ENCODE peak calls at places on chromosomes 4 and X, in five cellular contexts. One of them, this sample, is unnamed. For H3K4me1, the result is how much of the 10 kb centered on the place peaks cover.

GRCh38 chr4:121717680-121718237 is 21.0 kb upstream of the ANXA5 start:
- DNase-seq in small intestine: no peak
- DNase-seq in neural progenitor cell: no peak
- DNase-seq in adipocyte: peak
- DNase-seq in H9: no peak
- DNase-seq in this sample: no peak

GRCh38 chr4:3745886-3746656 is 20.1 kb upstream of the ADRA2C start:
- DNase-seq in small intestine: no peak
- DNase-seq in neural progenitor cell: peak
- DNase-seq in adipocyte: no peak
- DNase-seq in H9: no peak
- DNase-seq in this sample: no peak

GRCh38 chrX:16836371-16836770 is 33.8 kb downstream of the RBBP7 start:
- DNase-seq in small intestine: no peak
- DNase-seq in neural progenitor cell: peak
- DNase-seq in adipocyte: no peak
- DNase-seq in H9: peak
- DNase-seq in this sample: no peak

GRCh38 chr4:183436417-183436816 is 8.0 kb upstream of the CDKN2AIP start:
- DNase-seq in small intestine: no peak
- DNase-seq in neural progenitor cell: no peak
- DNase-seq in adipocyte: no peak
- DNase-seq in H9: peak
- DNase-seq in this sample: no peak

GRCh38 chr4:100147198-100147597 is 43.1 kb downstream of the DDIT4L start:
- DNase-seq in small intestine: no peak
- DNase-seq in neural progenitor cell: no peak
- DNase-seq in adipocyte: no peak
- DNase-seq in H9: no peak
- DNase-seq in this sample: no peak

GRCh38 chrX:17809273-17809672 is 51.8 kb downstream of the RAI2 start:
- DNase-seq in small intestine: no peak
- DNase-seq in neural progenitor cell: no peak
- DNase-seq in adipocyte: no peak
- DNase-seq in H9: no peak
- DNase-seq in this sample: no peak

GRCh38 chr4:183140911-183141320 is 41.9 kb downstream of the WWC2 start:
- DNase-seq in small intestine: no peak
- DNase-seq in neural progenitor cell: no peak
- DNase-seq in adipocyte: peak
- DNase-seq in H9: no peak
- DNase-seq in this sample: no peak

GRCh38 chrX:40057405-40057804 is 40.4 kb downstream of the BCOR start:
- DNase-seq in small intestine: no peak
- DNase-seq in neural progenitor cell: peak
- DNase-seq in adipocyte: no peak
- DNase-seq in H9: no peak
- DNase-seq in this sample: no peak

GRCh38 chr4:153602758-153603157 is 81.3 kb upstream of the TLR2 start:
- DNase-seq in small intestine: no peak
- DNase-seq in neural progenitor cell: no peak
- DNase-seq in adipocyte: no peak
- DNase-seq in H9: no peak
- DNase-seq in this sample: no peak

GRCh38 chr4:101833455-101833854 is 42.9 kb downstream of the BANK1 start:
- DNase-seq in small intestine: no peak
- DNase-seq in neural progenitor cell: no peak
- DNase-seq in adipocyte: no peak
- DNase-seq in H9: no peak
- DNase-seq in this sample: no peak

GRCh38 chrX:50615570-50616158 is 145.0 kb upstream of the DGKK start:
- DNase-seq in small intestine: no peak
- DNase-seq in neural progenitor cell: no peak
- DNase-seq in adipocyte: no peak
- DNase-seq in H9: no peak
- DNase-seq in this sample: no peak

GRCh38 chr4:81470456-81471327 is 1.0 kb downstream of the RASGEF1B start:
- DNase-seq in small intestine: peak
- DNase-seq in neural progenitor cell: peak
- DNase-seq in adipocyte: peak
- DNase-seq in H9: peak
- DNase-seq in this sample: peak

GRCh38 chrX:110188701-110189558 is 129.0 kb downstream of the AMMECR1 start:
- DNase-seq in small intestine: no peak
- DNase-seq in neural progenitor cell: no peak
- DNase-seq in adipocyte: no peak
- DNase-seq in H9: no peak
- DNase-seq in this sample: no peak

GRCh38 chr4:140609548-140610425 is 41.0 kb upstream of the UCP1 start:
- DNase-seq in small intestine: peak
- DNase-seq in neural progenitor cell: peak
- DNase-seq in adipocyte: peak
- DNase-seq in H9: no peak
- DNase-seq in this sample: no peak

GRCh38 chrX:19709812-19710518 is 177.4 kb downstream of the SH3KBP1 start:
- DNase-seq in small intestine: no peak
- DNase-seq in neural progenitor cell: no peak
- DNase-seq in adipocyte: peak
- DNase-seq in H9: no peak
- DNase-seq in this sample: no peak

GRCh38 chr4:14667624-14668295 is 334.5 kb upstream of the CPEB2 start:
- DNase-seq in small intestine: no peak
- DNase-seq in neural progenitor cell: no peak
- DNase-seq in adipocyte: peak
- DNase-seq in H9: no peak
- DNase-seq in this sample: no peak

GRCh38 chr4:188781655-188782054 is 642.4 kb downstream of the TRIML1 start:
- DNase-seq in small intestine: peak
- DNase-seq in neural progenitor cell: peak
- DNase-seq in adipocyte: peak
- DNase-seq in H9: peak
- DNase-seq in this sample: no peak

GRCh38 chr4:20440170-20440569 is 188.5 kb downstream of the SLIT2 start:
- DNase-seq in small intestine: no peak
- DNase-seq in neural progenitor cell: no peak
- DNase-seq in adipocyte: no peak
- DNase-seq in H9: no peak
- DNase-seq in this sample: no peak

GRCh38 chrX:72676465-72676864 is 37.6 kb downstream of the PHKA1 start:
- DNase-seq in small intestine: no peak
- DNase-seq in neural progenitor cell: no peak
- DNase-seq in adipocyte: no peak
- DNase-seq in H9: no peak
- DNase-seq in this sample: no peak

GRCh38 chr4:166895771-166896170 is 338.5 kb downstream of the SPOCK3 start:
- DNase-seq in small intestine: no peak
- DNase-seq in neural progenitor cell: no peak
- DNase-seq in adipocyte: peak
- DNase-seq in H9: no peak
- DNase-seq in this sample: no peak

GRCh38 chrX:153245288-153245731 is 66.2 kb downstream of the MAGEA1 start:
- DNase-seq in small intestine: no peak
- DNase-seq in neural progenitor cell: peak
- DNase-seq in adipocyte: no peak
- DNase-seq in H9: peak
- DNase-seq in this sample: no peak

GRCh38 chr4:41426523-41426922 is 111.4 kb upstream of the LIMCH1 start:
- DNase-seq in small intestine: no peak
- DNase-seq in neural progenitor cell: no peak
- DNase-seq in adipocyte: peak
- DNase-seq in H9: no peak
- DNase-seq in this sample: no peak
- H3K4me1 ChIP-seq in small intestine: under half
- H3K4me1 ChIP-seq in neural progenitor cell: under half
- H3K4me1 ChIP-seq in adipocyte: under half
- H3K4me1 ChIP-seq in H9: under half
- H3K4me1 ChIP-seq in this sample: under half

GRCh38 chrX:69280956-69281355 is 115.7 kb upstream of the PJA1 start:
- DNase-seq in small intestine: no peak
- DNase-seq in neural progenitor cell: no peak
- DNase-seq in adipocyte: no peak
- DNase-seq in H9: no peak
- DNase-seq in this sample: no peak
- H3K4me1 ChIP-seq in small intestine: under half
- H3K4me1 ChIP-seq in neural progenitor cell: under half
- H3K4me1 ChIP-seq in adipocyte: under half
- H3K4me1 ChIP-seq in H9: under half
- H3K4me1 ChIP-seq in this sample: under half

GRCh38 chr4:74100531-74100930 is 1.5 kb upstream of the CXCL2 start:
- DNase-seq in small intestine: no peak
- DNase-seq in neural progenitor cell: no peak
- DNase-seq in adipocyte: no peak
- DNase-seq in H9: no peak
- DNase-seq in this sample: no peak

GRCh38 chr4:74109116-74109791 is 10.3 kb upstream of the CXCL2 start:
- DNase-seq in small intestine: peak
- DNase-seq in neural progenitor cell: peak
- DNase-seq in adipocyte: peak
- DNase-seq in H9: peak
- DNase-seq in this sample: peak

GRCh38 chr4:74105656-74106275 is 6.8 kb upstream of the CXCL2 start:
- DNase-seq in small intestine: peak
- DNase-seq in neural progenitor cell: no peak
- DNase-seq in adipocyte: no peak
- DNase-seq in H9: no peak
- DNase-seq in this sample: peak

GRCh38 chr4:74108457-74109115 is 9.6 kb upstream of the CXCL2 start:
- DNase-seq in small intestine: no peak
- DNase-seq in neural progenitor cell: no peak
- DNase-seq in adipocyte: no peak
- DNase-seq in H9: no peak
- DNase-seq in this sample: no peak

GRCh38 chr4:74104145-74104544 is 5.2 kb upstream of the CXCL2 start:
- DNase-seq in small intestine: peak
- DNase-seq in neural progenitor cell: no peak
- DNase-seq in adipocyte: no peak
- DNase-seq in H9: no peak
- DNase-seq in this sample: no peak
- H3K4me1 ChIP-seq in small intestine: under half
- H3K4me1 ChIP-seq in neural progenitor cell: under half
- H3K4me1 ChIP-seq in adipocyte: under half
- H3K4me1 ChIP-seq in H9: under half
- H3K4me1 ChIP-seq in this sample: under half

GRCh38 chr4:89289312-89289711 is 18.3 kb downstream of the GPRIN3 start:
- DNase-seq in small intestine: no peak
- DNase-seq in neural progenitor cell: no peak
- DNase-seq in adipocyte: no peak
- DNase-seq in H9: no peak
- DNase-seq in this sample: no peak

GRCh38 chr4:89285735-89286134 is 21.9 kb downstream of the GPRIN3 start:
- DNase-seq in small intestine: no peak
- DNase-seq in neural progenitor cell: no peak
- DNase-seq in adipocyte: no peak
- DNase-seq in H9: no peak
- DNase-seq in this sample: no peak

GRCh38 chr4:89288430-89288829 is 19.2 kb downstream of the GPRIN3 start:
- DNase-seq in small intestine: no peak
- DNase-seq in neural progenitor cell: no peak
- DNase-seq in adipocyte: no peak
- DNase-seq in H9: no peak
- DNase-seq in this sample: no peak

GRCh38 chr4:89290727-89291126 is 16.9 kb downstream of the GPRIN3 start:
- DNase-seq in small intestine: no peak
- DNase-seq in neural progenitor cell: no peak
- DNase-seq in adipocyte: no peak
- DNase-seq in H9: no peak
- DNase-seq in this sample: no peak

DNA sequence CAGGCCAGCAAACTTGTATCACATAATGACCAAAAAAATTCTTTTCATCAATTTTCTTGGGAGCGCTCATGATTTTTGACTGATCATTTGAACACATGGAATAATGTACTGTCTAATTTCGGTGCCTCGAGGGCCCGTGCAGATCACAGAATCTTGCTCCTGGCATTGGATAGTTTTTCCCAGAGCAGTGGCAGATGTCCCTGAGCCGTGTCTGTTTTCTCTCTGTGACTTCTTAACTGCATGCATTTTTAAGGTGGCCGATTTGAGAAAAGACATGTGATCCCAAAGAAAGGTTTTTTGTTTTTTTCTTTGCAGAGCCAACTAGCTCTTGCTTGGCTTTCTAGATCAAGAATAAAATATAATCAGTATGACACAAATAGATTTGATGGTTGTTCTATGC is 19.7 kb downstream of the GPRIN3 start:
- DNase-seq in small intestine: no peak
- DNase-seq in neural progenitor cell: no peak
- DNase-seq in adipocyte: no peak
- DNase-seq in H9: no peak
- DNase-seq in this sample: no peak
- H3K4me1 ChIP-seq in small intestine: under half
- H3K4me1 ChIP-seq in neural progenitor cell: under half
- H3K4me1 ChIP-seq in adipocyte: under half
- H3K4me1 ChIP-seq in H9: under half
- H3K4me1 ChIP-seq in this sample: under half

GRCh38 chrX:21683910-21684309 is 25.8 kb upstream of the KLHL34 start:
- DNase-seq in small intestine: no peak
- DNase-seq in neural progenitor cell: no peak
- DNase-seq in adipocyte: peak
- DNase-seq in H9: no peak
- DNase-seq in this sample: no peak

GRCh38 chrX:21674430-21675186 is 16.5 kb upstream of the KLHL34 start:
- DNase-seq in small intestine: peak
- DNase-seq in neural progenitor cell: no peak
- DNase-seq in adipocyte: no peak
- DNase-seq in H9: no peak
- DNase-seq in this sample: no peak

GRCh38 chrX:21675931-21676330 is 17.8 kb upstream of the KLHL34 start:
- DNase-seq in small intestine: no peak
- DNase-seq in neural progenitor cell: no peak
- DNase-seq in adipocyte: no peak
- DNase-seq in H9: no peak
- DNase-seq in this sample: no peak

GRCh38 chrX:21678059-21678458 is 19.9 kb upstream of the KLHL34 start:
- DNase-seq in small intestine: no peak
- DNase-seq in neural progenitor cell: no peak
- DNase-seq in adipocyte: no peak
- DNase-seq in H9: no peak
- DNase-seq in this sample: no peak
- H3K4me1 ChIP-seq in small intestine: under half
- H3K4me1 ChIP-seq in neural progenitor cell: under half
- H3K4me1 ChIP-seq in adipocyte: under half
- H3K4me1 ChIP-seq in H9: under half
- H3K4me1 ChIP-seq in this sample: under half

GRCh38 chr4:2256156-2256731 is 5.7 kb downstream of the MXD4 start:
- DNase-seq in small intestine: no peak
- DNase-seq in neural progenitor cell: no peak
- DNase-seq in adipocyte: no peak
- DNase-seq in H9: no peak
- DNase-seq in this sample: peak
- H3K4me1 ChIP-seq in small intestine: under half
- H3K4me1 ChIP-seq in neural progenitor cell: under half
- H3K4me1 ChIP-seq in adipocyte: under half
- H3K4me1 ChIP-seq in H9: under half
- H3K4me1 ChIP-seq in this sample: under half

GRCh38 chr4:105751718-105752299 is 43.2 kb downstream of the GSTCD start:
- DNase-seq in small intestine: no peak
- DNase-seq in neural progenitor cell: no peak
- DNase-seq in adipocyte: peak
- DNase-seq in H9: no peak
- DNase-seq in this sample: no peak
- H3K4me1 ChIP-seq in small intestine: under half
- H3K4me1 ChIP-seq in neural progenitor cell: under half
- H3K4me1 ChIP-seq in adipocyte: under half
- H3K4me1 ChIP-seq in H9: under half
- H3K4me1 ChIP-seq in this sample: under half

This sample was measured in aorta.